ENCODE peak calls at places on chromosomes 11 and 22, in nine cellular contexts. One of them, this sample, is unnamed.

GRCh38 chr22:26416670-26417270 is 12.3 kb upstream of the ASPHD2 start:
- DNase-seq in neural crest cell: no peak
- DNase-seq in endothelial cell of umbilical vein: no peak
- DNase-seq in left ventricle myocardium inferior: no peak
- DNase-seq in activated gamma-delta T cell treated with anti-CD3 and anti-CD28 coated beads, Interleukin-2, amount 50 U/mL, for 16 hours: no peak
- DNase-seq in mesendoderm: peak
- DNase-seq in Karpas-422: no peak
- DNase-seq in ELF-1: peak
- DNase-seq in GM20000: no peak
- DNase-seq in this sample: no peak

GRCh38 chr11:106014035-106014434 is 8.0 kb downstream of the MSANTD4 start:
- DNase-seq in mesendoderm: no peak
- DNase-seq in Karpas-422: no peak
- DNase-seq in neural crest cell: no peak
- DNase-seq in endothelial cell of umbilical vein: no peak
- DNase-seq in left ventricle myocardium inferior: no peak
- DNase-seq in activated gamma-delta T cell treated with anti-CD3 and anti-CD28 coated beads, Interleukin-2, amount 50 U/mL, for 16 hours: no peak
- DNase-seq in ELF-1: no peak
- DNase-seq in GM20000: no peak
- DNase-seq in this sample: no peak

GRCh38 chr11:81658722-81659121 is 1074.9 kb downstream of the FAM181B start:
- DNase-seq in left ventricle myocardium inferior: no peak
- DNase-seq in ELF-1: peak
- DNase-seq in Karpas-422: peak
- DNase-seq in neural crest cell: no peak
- DNase-seq in GM20000: peak
- DNase-seq in mesendoderm: peak
- DNase-seq in endothelial cell of umbilical vein: no peak
- DNase-seq in activated gamma-delta T cell treated with anti-CD3 and anti-CD28 coated beads, Interleukin-2, amount 50 U/mL, for 16 hours: no peak
- DNase-seq in this sample: no peak

GRCh38 chr22:23772315-23773246 is at the start of gene MMP11:
- DNase-seq in GM20000: peak
- DNase-seq in ELF-1: no peak
- DNase-seq in mesendoderm: peak
- DNase-seq in left ventricle myocardium inferior: peak
- DNase-seq in activated gamma-delta T cell treated with anti-CD3 and anti-CD28 coated beads, Interleukin-2, amount 50 U/mL, for 16 hours: no peak
- DNase-seq in endothelial cell of umbilical vein: no peak
- DNase-seq in neural crest cell: peak
- DNase-seq in Karpas-422: peak
- DNase-seq in this sample: peak

GRCh38 chr11:89491141-89491690 is at the start of gene NOX4:
- DNase-seq in mesendoderm: peak
- DNase-seq in Karpas-422: no peak
- DNase-seq in activated gamma-delta T cell treated with anti-CD3 and anti-CD28 coated beads, Interleukin-2, amount 50 U/mL, for 16 hours: no peak
- DNase-seq in left ventricle myocardium inferior: peak
- DNase-seq in GM20000: peak
- DNase-seq in ELF-1: peak
- DNase-seq in endothelial cell of umbilical vein: peak
- DNase-seq in neural crest cell: peak
- DNase-seq in this sample: peak

GRCh38 chr11:67372232-67372992 is 986 bp downstream of the CLCF1 start:
- DNase-seq in GM20000: peak
- DNase-seq in activated gamma-delta T cell treated with anti-CD3 and anti-CD28 coated beads, Interleukin-2, amount 50 U/mL, for 16 hours: no peak
- DNase-seq in mesendoderm: no peak
- DNase-seq in left ventricle myocardium inferior: no peak
- DNase-seq in neural crest cell: no peak
- DNase-seq in Karpas-422: no peak
- DNase-seq in ELF-1: no peak
- DNase-seq in endothelial cell of umbilical vein: no peak
- DNase-seq in this sample: peak

GRCh38 chr11:8442301-8442700 is 151.7 kb downstream of the STK33 start:
- DNase-seq in ELF-1: peak
- DNase-seq in Karpas-422: no peak
- DNase-seq in neural crest cell: no peak
- DNase-seq in activated gamma-delta T cell treated with anti-CD3 and anti-CD28 coated beads, Interleukin-2, amount 50 U/mL, for 16 hours: no peak
- DNase-seq in left ventricle myocardium inferior: no peak
- DNase-seq in endothelial cell of umbilical vein: no peak
- DNase-seq in GM20000: no peak
- DNase-seq in mesendoderm: peak
- DNase-seq in this sample: no peak

GRCh38 chr22:48894064-48894671 is 933.5 kb downstream of the BRD1 start:
- DNase-seq in mesendoderm: peak
- DNase-seq in ELF-1: peak
- DNase-seq in activated gamma-delta T cell treated with anti-CD3 and anti-CD28 coated beads, Interleukin-2, amount 50 U/mL, for 16 hours: no peak
- DNase-seq in GM20000: no peak
- DNase-seq in Karpas-422: peak
- DNase-seq in endothelial cell of umbilical vein: no peak
- DNase-seq in left ventricle myocardium inferior: no peak
- DNase-seq in neural crest cell: no peak
- DNase-seq in this sample: peak

GRCh38 chr11:67278135-67278938 is 10.8 kb upstream of the ANKRD13D start:
- DNase-seq in activated gamma-delta T cell treated with anti-CD3 and anti-CD28 coated beads, Interleukin-2, amount 50 U/mL, for 16 hours: no peak
- DNase-seq in ELF-1: no peak
- DNase-seq in Karpas-422: no peak
- DNase-seq in neural crest cell: no peak
- DNase-seq in endothelial cell of umbilical vein: no peak
- DNase-seq in left ventricle myocardium inferior: no peak
- DNase-seq in GM20000: no peak
- DNase-seq in mesendoderm: no peak
- DNase-seq in this sample: no peak

GRCh38 chr22:38968801-38969200 is 11.4 kb downstream of the APOBEC3A start:
- DNase-seq in activated gamma-delta T cell treated with anti-CD3 and anti-CD28 coated beads, Interleukin-2, amount 50 U/mL, for 16 hours: no peak
- DNase-seq in ELF-1: no peak
- DNase-seq in neural crest cell: no peak
- DNase-seq in left ventricle myocardium inferior: no peak
- DNase-seq in endothelial cell of umbilical vein: no peak
- DNase-seq in Karpas-422: no peak
- DNase-seq in GM20000: no peak
- DNase-seq in mesendoderm: no peak
- DNase-seq in this sample: no peak

GRCh38 chr11:11356842-11357241 is 3.8 kb upstream of the CSNK2A3 start:
- DNase-seq in left ventricle myocardium inferior: no peak
- DNase-seq in mesendoderm: no peak
- DNase-seq in GM20000: no peak
- DNase-seq in activated gamma-delta T cell treated with anti-CD3 and anti-CD28 coated beads, Interleukin-2, amount 50 U/mL, for 16 hours: no peak
- DNase-seq in endothelial cell of umbilical vein: no peak
- DNase-seq in ELF-1: no peak
- DNase-seq in Karpas-422: no peak
- DNase-seq in neural crest cell: no peak
- DNase-seq in this sample: peak

GRCh38 chr22:29272624-29273023 is 4.6 kb downstream of the EWSR1 start:
- DNase-seq in left ventricle myocardium inferior: no peak
- DNase-seq in activated gamma-delta T cell treated with anti-CD3 and anti-CD28 coated beads, Interleukin-2, amount 50 U/mL, for 16 hours: no peak
- DNase-seq in neural crest cell: no peak
- DNase-seq in Karpas-422: no peak
- DNase-seq in mesendoderm: no peak
- DNase-seq in ELF-1: no peak
- DNase-seq in GM20000: no peak
- DNase-seq in endothelial cell of umbilical vein: no peak
- DNase-seq in this sample: no peak

GRCh38 chr11:617248-617911 is 1.6 kb upstream of the IRF7 start:
- DNase-seq in mesendoderm: no peak
- DNase-seq in endothelial cell of umbilical vein: no peak
- DNase-seq in Karpas-422: no peak
- DNase-seq in GM20000: no peak
- DNase-seq in ELF-1: no peak
- DNase-seq in neural crest cell: no peak
- DNase-seq in activated gamma-delta T cell treated with anti-CD3 and anti-CD28 coated beads, Interleukin-2, amount 50 U/mL, for 16 hours: no peak
- DNase-seq in left ventricle myocardium inferior: no peak
- DNase-seq in this sample: no peak

GRCh38 chr11:111977141-111978027 is 40.2 kb downstream of the DIXDC1 start:
- DNase-seq in neural crest cell: peak
- DNase-seq in ELF-1: peak
- DNase-seq in activated gamma-delta T cell treated with anti-CD3 and anti-CD28 coated beads, Interleukin-2, amount 50 U/mL, for 16 hours: no peak
- DNase-seq in endothelial cell of umbilical vein: peak
- DNase-seq in left ventricle myocardium inferior: peak
- DNase-seq in mesendoderm: peak
- DNase-seq in Karpas-422: no peak
- DNase-seq in GM20000: peak
- DNase-seq in this sample: peak

GRCh38 chr11:57543601-57544000 is 6.2 kb downstream of the SMTNL1 start:
- DNase-seq in ELF-1: peak
- DNase-seq in Karpas-422: no peak
- DNase-seq in mesendoderm: no peak
- DNase-seq in activated gamma-delta T cell treated with anti-CD3 and anti-CD28 coated beads, Interleukin-2, amount 50 U/mL, for 16 hours: no peak
- DNase-seq in neural crest cell: no peak
- DNase-seq in left ventricle myocardium inferior: no peak
- DNase-seq in endothelial cell of umbilical vein: no peak
- DNase-seq in GM20000: no peak
- DNase-seq in this sample: no peak

GRCh38 chr11:111387318-111387863 is 8.3 kb upstream of the POU2AF1 start:
- DNase-seq in endothelial cell of umbilical vein: no peak
- DNase-seq in Karpas-422: no peak
- DNase-seq in GM20000: no peak
- DNase-seq in ELF-1: no peak
- DNase-seq in left ventricle myocardium inferior: no peak
- DNase-seq in mesendoderm: no peak
- DNase-seq in neural crest cell: no peak
- DNase-seq in activated gamma-delta T cell treated with anti-CD3 and anti-CD28 coated beads, Interleukin-2, amount 50 U/mL, for 16 hours: no peak
- DNase-seq in this sample: no peak

GRCh38 chr11:36034572-36035331 is 90.9 kb downstream of the LDLRAD3 start:
- DNase-seq in ELF-1: peak
- DNase-seq in GM20000: no peak
- DNase-seq in neural crest cell: no peak
- DNase-seq in activated gamma-delta T cell treated with anti-CD3 and anti-CD28 coated beads, Interleukin-2, amount 50 U/mL, for 16 hours: no peak
- DNase-seq in endothelial cell of umbilical vein: peak
- DNase-seq in left ventricle myocardium inferior: no peak
- DNase-seq in Karpas-422: no peak
- DNase-seq in mesendoderm: no peak
- DNase-seq in this sample: no peak

GRCh38 chr22:49765091-49765771 is 62.4 kb downstream of the BRD1 start:
- DNase-seq in GM20000: no peak
- DNase-seq in mesendoderm: no peak
- DNase-seq in left ventricle myocardium inferior: peak
- DNase-seq in neural crest cell: no peak
- DNase-seq in endothelial cell of umbilical vein: no peak
- DNase-seq in ELF-1: no peak
- DNase-seq in activated gamma-delta T cell treated with anti-CD3 and anti-CD28 coated beads, Interleukin-2, amount 50 U/mL, for 16 hours: no peak
- DNase-seq in Karpas-422: no peak
- DNase-seq in this sample: peak

GRCh38 chr22:28329582-28330073 is 350.0 kb downstream of the TTC28 start:
- DNase-seq in endothelial cell of umbilical vein: peak
- DNase-seq in activated gamma-delta T cell treated with anti-CD3 and anti-CD28 coated beads, Interleukin-2, amount 50 U/mL, for 16 hours: no peak
- DNase-seq in Karpas-422: no peak
- DNase-seq in ELF-1: no peak
- DNase-seq in neural crest cell: no peak
- DNase-seq in mesendoderm: no peak
- DNase-seq in GM20000: no peak
- DNase-seq in left ventricle myocardium inferior: no peak
- DNase-seq in this sample: no peak

GRCh38 chr11:11843233-11843632 is 1.5 kb downstream of the USP47 start:
- DNase-seq in activated gamma-delta T cell treated with anti-CD3 and anti-CD28 coated beads, Interleukin-2, amount 50 U/mL, for 16 hours: no peak
- DNase-seq in ELF-1: no peak
- DNase-seq in endothelial cell of umbilical vein: peak
- DNase-seq in Karpas-422: peak
- DNase-seq in left ventricle myocardium inferior: no peak
- DNase-seq in GM20000: peak
- DNase-seq in neural crest cell: no peak
- DNase-seq in mesendoderm: no peak
- DNase-seq in this sample: no peak

GRCh38 chr11:1297576-1298473 is 11.6 kb downstream of the TOLLIP start:
- DNase-seq in left ventricle myocardium inferior: no peak
- DNase-seq in mesendoderm: no peak
- DNase-seq in GM20000: no peak
- DNase-seq in ELF-1: no peak
- DNase-seq in neural crest cell: no peak
- DNase-seq in activated gamma-delta T cell treated with anti-CD3 and anti-CD28 coated beads, Interleukin-2, amount 50 U/mL, for 16 hours: no peak
- DNase-seq in Karpas-422: no peak
- DNase-seq in endothelial cell of umbilical vein: no peak
- DNase-seq in this sample: no peak

GRCh38 chr11:128831781-128832497 is 35.2 kb downstream of the KCNJ1 start:
- DNase-seq in left ventricle myocardium inferior: no peak
- DNase-seq in endothelial cell of umbilical vein: peak
- DNase-seq in Karpas-422: no peak
- DNase-seq in ELF-1: no peak
- DNase-seq in neural crest cell: no peak
- DNase-seq in GM20000: peak
- DNase-seq in activated gamma-delta T cell treated with anti-CD3 and anti-CD28 coated beads, Interleukin-2, amount 50 U/mL, for 16 hours: no peak
- DNase-seq in mesendoderm: no peak
- DNase-seq in this sample: no peak

GRCh38 chr11:133181066-133181465 is 351.2 kb downstream of the OPCML start:
- DNase-seq in endothelial cell of umbilical vein: no peak
- DNase-seq in mesendoderm: no peak
- DNase-seq in left ventricle myocardium inferior: no peak
- DNase-seq in activated gamma-delta T cell treated with anti-CD3 and anti-CD28 coated beads, Interleukin-2, amount 50 U/mL, for 16 hours: no peak
- DNase-seq in neural crest cell: no peak
- DNase-seq in Karpas-422: no peak
- DNase-seq in ELF-1: no peak
- DNase-seq in GM20000: no peak
- DNase-seq in this sample: no peak

GRCh38 chr11:42251984-42252383 is 792.5 kb upstream of the LRRC4C start:
- DNase-seq in neural crest cell: no peak
- DNase-seq in GM20000: no peak
- DNase-seq in left ventricle myocardium inferior: no peak
- DNase-seq in ELF-1: no peak
- DNase-seq in Karpas-422: no peak
- DNase-seq in mesendoderm: no peak
- DNase-seq in endothelial cell of umbilical vein: peak
- DNase-seq in activated gamma-delta T cell treated with anti-CD3 and anti-CD28 coated beads, Interleukin-2, amount 50 U/mL, for 16 hours: no peak
- DNase-seq in this sample: no peak

GRCh38 chr11:34493468-34493867 is 20.1 kb downstream of the ELF5 start:
- DNase-seq in GM20000: no peak
- DNase-seq in Karpas-422: no peak
- DNase-seq in activated gamma-delta T cell treated with anti-CD3 and anti-CD28 coated beads, Interleukin-2, amount 50 U/mL, for 16 hours: no peak
- DNase-seq in ELF-1: no peak
- DNase-seq in endothelial cell of umbilical vein: no peak
- DNase-seq in left ventricle myocardium inferior: no peak
- DNase-seq in mesendoderm: no peak
- DNase-seq in neural crest cell: no peak
- DNase-seq in this sample: no peak

GRCh38 chr11:57624864-57625263 is 24.8 kb downstream of the YPEL4 start:
- DNase-seq in ELF-1: no peak
- DNase-seq in Karpas-422: no peak
- DNase-seq in mesendoderm: no peak
- DNase-seq in left ventricle myocardium inferior: no peak
- DNase-seq in neural crest cell: no peak
- DNase-seq in activated gamma-delta T cell treated with anti-CD3 and anti-CD28 coated beads, Interleukin-2, amount 50 U/mL, for 16 hours: no peak
- DNase-seq in GM20000: no peak
- DNase-seq in endothelial cell of umbilical vein: no peak
- DNase-seq in this sample: no peak

GRCh38 chr11:87263439-87263838 is 225.7 kb downstream of the TMEM135 start:
- DNase-seq in Karpas-422: no peak
- DNase-seq in left ventricle myocardium inferior: no peak
- DNase-seq in mesendoderm: no peak
- DNase-seq in activated gamma-delta T cell treated with anti-CD3 and anti-CD28 coated beads, Interleukin-2, amount 50 U/mL, for 16 hours: no peak
- DNase-seq in GM20000: no peak
- DNase-seq in endothelial cell of umbilical vein: no peak
- DNase-seq in neural crest cell: no peak
- DNase-seq in ELF-1: no peak
- DNase-seq in this sample: no peak

GRCh38 chr11:118666331-118666730 is 13.1 kb downstream of the TREH start:
- DNase-seq in Karpas-422: no peak
- DNase-seq in endothelial cell of umbilical vein: no peak
- DNase-seq in activated gamma-delta T cell treated with anti-CD3 and anti-CD28 coated beads, Interleukin-2, amount 50 U/mL, for 16 hours: no peak
- DNase-seq in left ventricle myocardium inferior: no peak
- DNase-seq in GM20000: no peak
- DNase-seq in mesendoderm: no peak
- DNase-seq in neural crest cell: no peak
- DNase-seq in ELF-1: no peak
- DNase-seq in this sample: no peak

This sample was measured in ecto neural progenitor cell.